ENCODE peak calls at places on chromosomes 13 and 19, in four cellular contexts. J is HL-60, T is tibial nerve, I is progenitor cell of endocrine pancreas. G is an unnamed sample.

GRCh38 chr19:40613669-40614594 is 12.8 kb downstream of the LTBP4 start:
- DNase-seq in J (no peak), T (peak), I (no peak), G (peak)

GRCh38 chr13:31756346-31756745 is 17.0 kb downstream of the RXFP2 start:
- DNase-seq in J (no peak), T (no peak), I (no peak), G (no peak)

GRCh38 chr13:28981530-28981929 is 161.4 kb downstream of the MTUS2 start:
- DNase-seq in J (no peak), T (no peak), I (no peak), G (no peak)

GRCh38 chr13:111513766-111514611 is 193.5 kb downstream of the TEX29 start:
- DNase-seq in J (no peak), T (no peak), I (no peak), G (no peak)

GRCh38 chr19:38838208-38838985 is 6.8 kb upstream of the ECH1 start:
- DNase-seq in J (no peak), T (no peak), I (no peak), G (no peak)

GRCh38 chr13:112453874-112454647 is 77.9 kb downstream of the SPACA7 start:
- DNase-seq in J (no peak), T (no peak), I (no peak), G (no peak)

GRCh38 chr13:98738213-98738612 is 14.3 kb downstream of the SLC15A1 start:
- DNase-seq in J (no peak), T (no peak), I (no peak), G (no peak)

GRCh38 chr19:56837492-56837891 is 3.0 kb downstream of the PEG3 start:
- DNase-seq in J (peak), T (peak), I (no peak), G (no peak)

GRCh38 chr19:19909654-19910053 is 8.9 kb downstream of the ZNF93 start:
- DNase-seq in J (no peak), T (no peak), I (no peak), G (no peak)

GRCh38 chr13:35782793-35783192 is 306.3 kb upstream of the MAB21L1 start:
- DNase-seq in J (no peak), T (no peak), I (no peak), G (no peak)

GRCh38 chr19:8575467-8575997 is 1.7 kb downstream of the MYO1F start:
- DNase-seq in J (no peak), T (no peak), I (no peak), G (no peak)

GRCh38 chr13:31775686-31776085 is 36.4 kb downstream of the RXFP2 start:
- DNase-seq in J (no peak), T (peak), I (no peak), G (no peak)

GRCh38 chr19:5048727-5049553 is 80.0 kb downstream of the KDM4B start:
- DNase-seq in J (no peak), T (no peak), I (no peak), G (peak)

GRCh38 chr19:52896431-52897148 is 845 bp downstream of the ZNF320 start:
- DNase-seq in J (no peak), T (no peak), I (no peak), G (no peak)

GRCh38 chr19:28401739-28402138 is 811.2 kb downstream of the UQCRFS1 start:
- DNase-seq in J (no peak), T (no peak), I (no peak), G (no peak)

GRCh38 chr13:114143806-114144605 is 11.6 kb upstream of the RASA3 start:
- DNase-seq in J (no peak), T (no peak), I (no peak), G (no peak)
- TF ChIP-seq CTCF in J (no peak), T (no peak), I (peak), G (no peak)

GRCh38 chr19:49790866-49791265 is 22.2 kb downstream of the FUZ start:
- DNase-seq in J (no peak), T (no peak), I (no peak), G (no peak)

GRCh38 chr19:49791776-49792445 is 21.2 kb downstream of the FUZ start:
- DNase-seq in J (no peak), T (no peak), I (no peak), G (no peak)

GRCh38 chr19:49786432-49786831 is 19.6 kb downstream of the AP2A1 start:
- DNase-seq in J (no peak), T (no peak), I (no peak), G (no peak)

GRCh38 chr19:49787746-49788145 is 20.9 kb downstream of the AP2A1 start:
- DNase-seq in J (no peak), T (no peak), I (no peak), G (no peak)

DNA sequence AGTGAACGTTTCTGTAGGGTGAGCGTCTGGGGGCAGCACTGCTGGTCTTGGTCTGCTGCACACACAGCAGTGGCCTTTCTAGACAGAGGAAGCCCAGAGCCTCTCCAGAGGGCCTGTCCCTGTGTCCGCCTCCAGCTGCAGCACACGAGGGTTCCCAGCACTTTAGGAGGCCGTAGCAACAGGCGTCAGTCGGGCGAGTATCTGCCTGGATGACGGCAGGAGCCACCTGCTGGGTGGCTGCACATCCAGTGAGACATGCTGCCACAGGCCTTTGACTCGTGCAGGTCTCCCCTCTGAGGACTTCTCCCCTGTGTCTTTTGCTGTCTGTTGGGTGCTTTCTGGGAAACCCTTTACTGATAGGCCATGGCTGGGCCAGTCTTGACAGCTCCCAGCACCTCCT is 22.1 kb downstream of the AP2A1 start:
- DNase-seq in J (no peak), T (no peak), I (no peak), G (no peak)
- TF ChIP-seq CTCF in J (no peak), T (no peak), I (no peak), G (no peak)

GRCh38 chr19:41930926-41931592 is 2.8 kb upstream of the ERFL start:
- DNase-seq in J (no peak), T (no peak), I (no peak), G (no peak)
- TF ChIP-seq CTCF in J (no peak), T (no peak), I (peak), G (peak)

GRCh38 chr13:21672811-21673591 is 2.1 kb downstream of the FGF9 start:
- DNase-seq in J (no peak), T (no peak), I (no peak), G (no peak)

GRCh38 chr13:21668665-21669599 is 1.9 kb upstream of the FGF9 start:
- DNase-seq in J (no peak), T (no peak), I (peak), G (no peak)

GRCh38 chr13:21670883-21671792 is at the start of gene FGF9:
- DNase-seq in J (peak), T (no peak), I (peak), G (no peak)

GRCh38 chr13:21671793-21672680 is 1.2 kb downstream of the FGF9 start:
- DNase-seq in J (no peak), T (no peak), I (no peak), G (no peak)

GRCh38 chr13:21670006-21670882 is 629 bp upstream of the FGF9 start:
- DNase-seq in J (no peak), T (no peak), I (peak), G (no peak)
- TF ChIP-seq CTCF in J (no peak), T (no peak), I (peak), G (no peak)

GRCh38 chr13:47829684-47830083 is 171.4 kb downstream of the SUCLA2 start:
- DNase-seq in J (no peak), T (no peak), I (no peak), G (no peak)

GRCh38 chr13:47837104-47837880 is 163.8 kb downstream of the SUCLA2 start:
- DNase-seq in J (no peak), T (no peak), I (no peak), G (no peak)

GRCh38 chr13:47831265-47831664 is 169.8 kb downstream of the SUCLA2 start:
- DNase-seq in J (no peak), T (no peak), I (no peak), G (no peak)

GRCh38 chr13:47835470-47836228 is 165.4 kb downstream of the SUCLA2 start:
- DNase-seq in J (no peak), T (no peak), I (no peak), G (no peak)

GRCh38 chr13:47832458-47832972 is 168.6 kb downstream of the SUCLA2 start:
- DNase-seq in J (no peak), T (no peak), I (no peak), G (no peak)
- TF ChIP-seq CTCF in J (no peak), T (no peak), I (no peak), G (no peak)

DNA sequence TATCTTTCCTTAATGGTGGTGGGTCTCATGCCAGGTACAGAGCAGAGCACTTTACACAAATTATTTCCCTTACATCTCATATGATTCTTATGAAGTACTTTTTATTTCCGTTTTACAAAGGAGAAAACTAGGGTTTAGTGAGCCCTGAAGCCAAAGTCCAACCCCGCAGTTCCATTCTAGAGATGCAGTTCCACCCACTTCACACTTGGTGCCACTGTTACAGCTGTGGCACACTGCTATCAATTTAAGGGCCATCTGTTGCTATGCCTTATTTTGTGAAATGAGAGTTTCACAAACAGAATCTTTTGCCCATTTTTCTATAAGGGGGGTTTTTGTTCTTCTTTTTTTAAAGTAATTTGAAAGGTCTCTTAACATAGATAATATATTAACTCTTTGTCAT is 12.9 kb downstream of the MIPEP start:
- DNase-seq in J (no peak), T (no peak), I (no peak), G (no peak)
- TF ChIP-seq CTCF in J (peak), T (no peak), I (peak), G (no peak)

DNA sequence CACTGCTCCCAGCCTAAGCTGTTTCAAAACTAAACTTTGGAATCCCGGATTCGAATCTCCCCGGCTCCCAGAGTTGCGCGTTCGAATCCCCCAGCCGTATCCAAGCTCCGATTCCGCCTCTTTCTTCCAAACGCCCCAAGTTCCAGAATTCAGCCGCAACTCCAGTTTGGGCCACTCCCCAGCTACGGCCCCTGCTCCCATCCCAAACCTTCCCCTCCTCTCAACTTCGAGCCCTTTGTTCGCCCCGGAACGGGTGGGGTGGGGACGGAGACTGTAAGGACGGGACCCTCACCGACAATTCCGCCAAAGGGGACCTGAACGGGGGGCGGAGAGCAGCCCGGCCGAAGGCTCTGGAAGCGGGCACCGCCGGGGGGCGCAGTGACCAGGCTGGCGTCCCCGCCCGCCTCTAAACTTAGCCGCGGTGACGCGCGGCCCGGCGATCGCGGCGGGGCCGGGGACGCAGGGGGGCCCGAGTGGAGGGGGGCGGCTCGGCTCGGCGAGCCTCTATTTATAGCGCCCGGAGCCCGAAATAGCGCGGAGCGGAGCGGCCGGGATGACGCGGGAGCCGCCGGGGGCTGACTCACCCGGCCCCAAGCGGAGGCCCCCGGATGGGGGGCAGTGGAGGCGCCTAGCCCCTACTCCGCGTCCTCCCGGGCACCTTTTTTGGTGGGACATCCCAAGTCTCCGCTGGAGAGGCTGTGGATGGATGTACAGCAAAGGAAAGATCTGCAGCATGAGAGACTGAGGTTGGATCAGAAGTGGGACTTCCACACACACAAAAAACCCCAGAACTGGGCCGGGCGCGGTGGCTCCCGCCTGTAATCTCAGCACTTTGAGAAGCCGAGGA is 4.9 kb upstream of the ERCC1 start:
- DNase-seq in J (no peak), T (no peak), I (peak), G (peak)
- TF ChIP-seq CTCF in J (peak), T (peak), I (peak), G (peak)

DNA sequence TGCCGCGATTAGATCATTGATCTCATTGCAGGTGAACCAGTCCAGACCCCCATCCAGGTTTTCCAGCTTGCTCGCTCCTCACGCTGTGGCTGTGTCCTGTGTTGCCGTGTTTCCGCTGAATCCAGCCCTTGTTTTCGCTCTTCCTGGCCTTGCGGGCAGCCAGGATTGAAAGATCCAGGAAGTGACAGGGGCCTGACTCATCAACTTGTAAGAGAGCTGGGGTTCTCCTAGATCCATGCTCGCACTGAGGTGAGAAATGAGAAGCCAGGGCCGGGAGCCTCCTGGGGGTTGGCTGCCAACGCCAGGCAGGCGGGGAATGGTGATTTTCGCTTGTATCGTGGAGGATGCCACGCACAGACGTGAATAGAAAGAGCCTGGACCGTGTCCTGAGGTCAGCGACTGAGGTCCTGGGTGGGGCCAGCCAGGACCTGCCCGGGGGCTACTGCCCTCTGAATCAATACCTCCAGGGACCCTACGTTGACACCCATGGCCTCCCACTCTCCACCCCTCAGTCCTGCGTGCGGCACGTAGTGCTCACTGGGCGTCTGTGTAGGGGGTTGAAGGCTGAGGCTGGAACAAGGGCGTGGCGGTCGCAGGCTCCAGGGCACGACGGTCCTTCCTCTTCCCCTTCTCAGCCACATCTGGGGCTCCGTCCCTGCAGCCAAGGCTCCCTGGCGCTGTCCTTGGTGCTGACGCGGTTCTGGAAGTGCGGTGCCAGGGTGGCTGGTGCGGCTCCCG is 7.3 kb upstream of the PTPRH start:
- DNase-seq in J (peak), T (peak), I (peak), G (peak)
- TF ChIP-seq CTCF in J (no peak), T (peak), I (no peak), G (no peak)